ENCODE peak calls at places on chromosome 3, in six cellular contexts. One of them, this sample, is unnamed.

GRCh38 chr3:52007291-52007690 is 11.6 kb upstream of the RPL29 start:
- DNase-seq in CD4-positive, alpha-beta T cell: no peak
- DNase-seq in tibial artery: no peak
- DNase-seq in NCI-H748 treated with DMSO at 0.1 percent for 48 hours: no peak
- DNase-seq in AML-193: no peak
- DNase-seq in hippocampal formation: no peak
- DNase-seq in this sample: no peak

GRCh38 chr3:139830817-139831216 is 104.2 kb upstream of the CLSTN2 start:
- DNase-seq in CD4-positive, alpha-beta T cell: no peak
- DNase-seq in tibial artery: no peak
- DNase-seq in NCI-H748 treated with DMSO at 0.1 percent for 48 hours: peak; percentile 3
- DNase-seq in AML-193: no peak
- DNase-seq in hippocampal formation: peak; percentile 25
- DNase-seq in this sample: no peak

GRCh38 chr3:66480666-66481065 is 20.2 kb downstream of the LRIG1 start:
- DNase-seq in CD4-positive, alpha-beta T cell: no peak
- DNase-seq in tibial artery: no peak
- DNase-seq in NCI-H748 treated with DMSO at 0.1 percent for 48 hours: no peak
- DNase-seq in AML-193: no peak
- DNase-seq in hippocampal formation: no peak
- DNase-seq in this sample: no peak

GRCh38 chr3:61610316-61610715 is 48.9 kb downstream of the PTPRG start:
- DNase-seq in CD4-positive, alpha-beta T cell: no peak
- DNase-seq in tibial artery: no peak
- DNase-seq in NCI-H748 treated with DMSO at 0.1 percent for 48 hours: no peak
- DNase-seq in AML-193: no peak
- DNase-seq in hippocampal formation: no peak
- DNase-seq in this sample: no peak

GRCh38 chr3:46843508-46843907 is 19.7 kb downstream of the MYL3 start:
- DNase-seq in CD4-positive, alpha-beta T cell: no peak
- DNase-seq in tibial artery: no peak
- DNase-seq in NCI-H748 treated with DMSO at 0.1 percent for 48 hours: no peak
- DNase-seq in AML-193: no peak
- DNase-seq in hippocampal formation: no peak
- DNase-seq in this sample: no peak

GRCh38 chr3:110261141-110261540 is 810.5 kb upstream of the NECTIN3 start:
- DNase-seq in CD4-positive, alpha-beta T cell: no peak
- DNase-seq in tibial artery: no peak
- DNase-seq in NCI-H748 treated with DMSO at 0.1 percent for 48 hours: no peak
- DNase-seq in AML-193: no peak
- DNase-seq in hippocampal formation: no peak
- DNase-seq in this sample: no peak

GRCh38 chr3:127600749-127601456 is 2.7 kb downstream of the MCM2 start:
- DNase-seq in CD4-positive, alpha-beta T cell: no peak
- DNase-seq in tibial artery: no peak
- DNase-seq in NCI-H748 treated with DMSO at 0.1 percent for 48 hours: no peak
- DNase-seq in AML-193: no peak
- DNase-seq in hippocampal formation: no peak
- DNase-seq in this sample: no peak

GRCh38 chr3:117873236-117873635 is 1161.4 kb downstream of the IGSF11 start:
- DNase-seq in CD4-positive, alpha-beta T cell: no peak
- DNase-seq in tibial artery: no peak
- DNase-seq in NCI-H748 treated with DMSO at 0.1 percent for 48 hours: no peak
- DNase-seq in AML-193: no peak
- DNase-seq in hippocampal formation: peak; percentile 34
- DNase-seq in this sample: no peak

GRCh38 chr3:139113766-139114165 is 69.1 kb upstream of the PRR23C start:
- DNase-seq in CD4-positive, alpha-beta T cell: no peak
- DNase-seq in tibial artery: no peak
- DNase-seq in NCI-H748 treated with DMSO at 0.1 percent for 48 hours: no peak
- DNase-seq in AML-193: no peak
- DNase-seq in hippocampal formation: no peak
- DNase-seq in this sample: no peak

GRCh38 chr3:119731545-119732343 is 28.9 kb downstream of the CFAP91 start:
- DNase-seq in CD4-positive, alpha-beta T cell: no peak
- DNase-seq in tibial artery: no peak
- DNase-seq in NCI-H748 treated with DMSO at 0.1 percent for 48 hours: no peak
- DNase-seq in AML-193: no peak
- DNase-seq in hippocampal formation: peak; percentile 27
- DNase-seq in this sample: peak; percentile 18

GRCh38 chr3:50604628-50605588 is 6.7 kb downstream of the CISH start:
- DNase-seq in CD4-positive, alpha-beta T cell: no peak
- DNase-seq in tibial artery: no peak
- DNase-seq in NCI-H748 treated with DMSO at 0.1 percent for 48 hours: no peak
- DNase-seq in AML-193: peak; percentile 39
- DNase-seq in hippocampal formation: no peak
- DNase-seq in this sample: no peak

GRCh38 chr3:96900059-96900458 is 85.7 kb downstream of the EPHA6 start:
- DNase-seq in CD4-positive, alpha-beta T cell: no peak
- DNase-seq in tibial artery: no peak
- DNase-seq in NCI-H748 treated with DMSO at 0.1 percent for 48 hours: no peak
- DNase-seq in AML-193: no peak
- DNase-seq in hippocampal formation: no peak
- DNase-seq in this sample: no peak

GRCh38 chr3:12916159-12916558 is 74.8 kb upstream of the RPL32 start:
- DNase-seq in CD4-positive, alpha-beta T cell: peak; percentile 18
- DNase-seq in tibial artery: no peak
- DNase-seq in NCI-H748 treated with DMSO at 0.1 percent for 48 hours: no peak
- DNase-seq in AML-193: no peak
- DNase-seq in hippocampal formation: no peak
- DNase-seq in this sample: no peak

GRCh38 chr3:177960722-177961121 is 575.5 kb upstream of the KCNMB2 start:
- DNase-seq in CD4-positive, alpha-beta T cell: no peak
- DNase-seq in tibial artery: no peak
- DNase-seq in NCI-H748 treated with DMSO at 0.1 percent for 48 hours: no peak
- DNase-seq in AML-193: no peak
- DNase-seq in hippocampal formation: no peak
- DNase-seq in this sample: no peak

GRCh38 chr3:139134678-139135372 is 90.1 kb upstream of the PRR23C start:
- DNase-seq in CD4-positive, alpha-beta T cell: no peak
- DNase-seq in tibial artery: no peak
- DNase-seq in NCI-H748 treated with DMSO at 0.1 percent for 48 hours: no peak
- DNase-seq in AML-193: no peak
- DNase-seq in hippocampal formation: no peak
- DNase-seq in this sample: no peak

GRCh38 chr3:31288641-31289100 is 244.1 kb upstream of the STT3B start:
- DNase-seq in CD4-positive, alpha-beta T cell: no peak
- DNase-seq in tibial artery: no peak
- DNase-seq in NCI-H748 treated with DMSO at 0.1 percent for 48 hours: no peak
- DNase-seq in AML-193: no peak
- DNase-seq in hippocampal formation: no peak
- DNase-seq in this sample: no peak

GRCh38 chr3:56970401-56971002 is 90.0 kb upstream of the SPATA12 start:
- DNase-seq in CD4-positive, alpha-beta T cell: no peak
- DNase-seq in tibial artery: no peak
- DNase-seq in NCI-H748 treated with DMSO at 0.1 percent for 48 hours: no peak
- DNase-seq in AML-193: peak; percentile 75
- DNase-seq in hippocampal formation: peak; percentile 23
- DNase-seq in this sample: no peak

GRCh38 chr3:16063603-16064002 is 110.9 kb upstream of the GALNT15 start:
- DNase-seq in CD4-positive, alpha-beta T cell: no peak
- DNase-seq in tibial artery: no peak
- DNase-seq in NCI-H748 treated with DMSO at 0.1 percent for 48 hours: no peak
- DNase-seq in AML-193: no peak
- DNase-seq in hippocampal formation: peak; percentile 98
- DNase-seq in this sample: no peak

GRCh38 chr3:185131602-185132256 is 21.1 kb downstream of the C3orf70 start:
- DNase-seq in CD4-positive, alpha-beta T cell: no peak
- DNase-seq in tibial artery: no peak
- DNase-seq in NCI-H748 treated with DMSO at 0.1 percent for 48 hours: no peak
- DNase-seq in AML-193: no peak
- DNase-seq in hippocampal formation: no peak
- DNase-seq in this sample: no peak

GRCh38 chr3:100003609-100004503 is 110.4 kb downstream of the FILIP1L start:
- DNase-seq in CD4-positive, alpha-beta T cell: no peak
- DNase-seq in tibial artery: no peak
- DNase-seq in NCI-H748 treated with DMSO at 0.1 percent for 48 hours: no peak
- DNase-seq in AML-193: no peak
- DNase-seq in hippocampal formation: no peak
- DNase-seq in this sample: no peak

GRCh38 chr3:45760878-45761711 is 35.2 kb downstream of the SLC6A20 start:
- DNase-seq in CD4-positive, alpha-beta T cell: peak; percentile 29
- DNase-seq in tibial artery: no peak
- DNase-seq in NCI-H748 treated with DMSO at 0.1 percent for 48 hours: peak; percentile 26
- DNase-seq in AML-193: peak; percentile 44
- DNase-seq in hippocampal formation: peak; percentile 29
- DNase-seq in this sample: peak; percentile 47

GRCh38 chr3:124276863-124277515 is 285.1 kb upstream of the ROPN1 start:
- DNase-seq in CD4-positive, alpha-beta T cell: no peak
- DNase-seq in tibial artery: peak; percentile 84
- DNase-seq in NCI-H748 treated with DMSO at 0.1 percent for 48 hours: no peak
- DNase-seq in AML-193: no peak
- DNase-seq in hippocampal formation: no peak
- DNase-seq in this sample: no peak

GRCh38 chr3:53711387-53711786 is 134.8 kb downstream of the CHDH start:
- DNase-seq in CD4-positive, alpha-beta T cell: no peak
- DNase-seq in tibial artery: no peak
- DNase-seq in NCI-H748 treated with DMSO at 0.1 percent for 48 hours: no peak
- DNase-seq in AML-193: no peak
- DNase-seq in hippocampal formation: no peak
- DNase-seq in this sample: no peak

GRCh38 chr3:140292684-140293083 is 357.7 kb downstream of the CLSTN2 start:
- DNase-seq in CD4-positive, alpha-beta T cell: no peak
- DNase-seq in tibial artery: no peak
- DNase-seq in NCI-H748 treated with DMSO at 0.1 percent for 48 hours: no peak
- DNase-seq in AML-193: no peak
- DNase-seq in hippocampal formation: no peak
- DNase-seq in this sample: peak; percentile 68

This sample was measured in ACHN.